ENCODE peak calls at places on chromosomes 4 and X, in eight cellular contexts. S is dorsolateral prefrontal cortex, T is neural crest cell, K is smooth muscle cell of the brain vasculature, H is SW480, N is WTC11, U is AG10803, B is neural progenitor cell. L is an unnamed sample.

GRCh38 chrX:95721011-95721410 is 963.6 kb upstream of the DIAPH2 start:
- DNase-seq in K (no peak), S (no peak), T (no peak), B (no peak), N (no peak), U (no peak), H (no peak), L (no peak)

GRCh38 chr4:108146819-108147218 is 21.9 kb downstream of the LEF1 start:
- DNase-seq in B (no peak), U (no peak), K (no peak), H (no peak), N (peak; percentile 36), S (no peak), T (no peak), L (no peak)

GRCh38 chr4:159142254-159142653 is 39.4 kb downstream of the RAPGEF2 start:
- DNase-seq in U (peak; percentile 52), B (no peak), S (no peak), T (no peak), H (no peak), K (no peak), N (no peak), L (no peak)

GRCh38 chr4:8911311-8912088 is 39.9 kb upstream of the HMX1 start:
- DNase-seq in B (no peak), T (no peak), U (peak; percentile 66), H (no peak), K (no peak), N (no peak), S (peak; percentile 40), L (no peak)

GRCh38 chr4:33482773-33483172 is 2761.5 kb downstream of the ARAP2 start:
- DNase-seq in N (no peak), K (no peak), U (no peak), T (no peak), B (no peak), S (no peak), H (no peak), L (no peak)

GRCh38 chrX:53817548-53817947 is 131.0 kb upstream of the HUWE1 start:
- DNase-seq in K (no peak), H (no peak), U (no peak), T (no peak), B (no peak), S (no peak), N (no peak), L (no peak)

GRCh38 chrX:153593811-153594500 is 5.0 kb downstream of the CCNQ start:
- DNase-seq in B (no peak), S (no peak), H (no peak), N (no peak), U (no peak), K (no peak), T (no peak), L (no peak)

GRCh38 chr4:101192244-101192643 is 155.1 kb downstream of the PPP3CA start:
- DNase-seq in H (no peak), K (no peak), N (no peak), T (no peak), U (peak; percentile 19), S (no peak), B (no peak), L (no peak)

GRCh38 chr4:146123231-146123630 is 52.3 kb upstream of the LSM6 start:
- DNase-seq in N (no peak), B (no peak), H (no peak), S (no peak), U (no peak), K (no peak), T (no peak), L (no peak)

GRCh38 chrX:117969782-117970181 is 146.8 kb downstream of the KLHL13 start:
- DNase-seq in H (no peak), B (no peak), K (no peak), T (no peak), U (no peak), N (no peak), S (no peak), L (no peak)

GRCh38 chr4:12884846-12885796 is 599.0 kb downstream of the RAB28 start:
- DNase-seq in T (no peak), B (peak; percentile 43), U (no peak), N (peak; percentile 45), H (no peak), S (no peak), K (no peak), L (no peak)

GRCh38 chrX:151359931-151360871 is 36.8 kb upstream of the VMA21 start:
- DNase-seq in S (no peak), K (no peak), B (peak; percentile 64), N (peak; percentile 68), T (peak; percentile 43), H (peak; percentile 29), U (peak; percentile 0), L (no peak)

GRCh38 chr4:170226288-170226687 is 136.5 kb upstream of the AADAT start:
- DNase-seq in H (no peak), B (no peak), T (no peak), K (no peak), U (no peak), N (no peak), S (no peak), L (no peak)

GRCh38 chr4:124334119-124334518 is 378.4 kb downstream of the ANKRD50 start:
- DNase-seq in N (no peak), K (peak; percentile 71), H (peak; percentile 55), S (no peak), T (peak; percentile 40), B (peak; percentile 69), U (peak; percentile 85), L (no peak)

GRCh38 chr4:165151734-165152133 is 39.1 kb upstream of the TMEM192 start:
- DNase-seq in K (no peak), N (no peak), B (no peak), U (no peak), T (no peak), H (no peak), S (no peak), L (no peak)

GRCh38 chr4:32624943-32625603 is 1904.9 kb downstream of the PCDH7 start:
- DNase-seq in H (no peak), T (no peak), K (no peak), B (no peak), U (no peak), S (no peak), N (no peak), L (no peak)

GRCh38 chr4:6275898-6276563 is 6.4 kb downstream of the WFS1 start:
- DNase-seq in B (no peak), S (no peak), T (peak; percentile 18), N (no peak), U (no peak), H (no peak), K (no peak), L (no peak)

L was measured in central memory CD4-positive, alpha-beta T cell.